ENCODE peak calls at places on chromosomes 16 and 17, in nine cellular contexts. Z is body of pancreas, R is H54, M is adrenal gland, J is A549, X is tibial nerve, E is breast epithelium, D is sigmoid colon, U is heart left ventricle. S is an unnamed sample.

GRCh38 chr16:56211471-56211944 is 20.2 kb downstream of the GNAO1 start:
- DNase-seq in E (no peak), D (peak), X (no peak), R (no peak), U (no peak), Z (no peak), J (no peak), M (no peak), S (no peak)

GRCh38 chr16:14513389-14514107 is 116.5 kb downstream of the PARN start:
- DNase-seq in X (no peak), M (no peak), Z (peak), D (no peak), U (no peak), E (peak), J (no peak), R (no peak), S (no peak)

GRCh38 chr17:62653831-62654829 is 26.7 kb downstream of the MRC2 start:
- DNase-seq in D (peak), Z (peak), J (no peak), X (peak), R (no peak), U (peak), E (no peak), M (peak), S (peak)

GRCh38 chr17:41771389-41772206 is 14.9 kb downstream of the JUP start:
- DNase-seq in E (no peak), M (no peak), D (no peak), R (no peak), U (no peak), Z (no peak), X (no peak), J (no peak), S (no peak)

GRCh38 chr17:77215281-77215680 is 74.5 kb downstream of the SEC14L1 start:
- DNase-seq in E (no peak), D (peak), U (no peak), Z (no peak), R (no peak), M (no peak), X (no peak), J (no peak), S (no peak)

GRCh38 chr16:87638736-87639135 is 36.4 kb downstream of the JPH3 start:
- DNase-seq in Z (no peak), U (no peak), J (no peak), D (no peak), X (no peak), E (no peak), M (no peak), R (no peak), S (no peak)

GRCh38 chr16:25108054-25108453 is 3.5 kb upstream of the LCMT1 start:
- DNase-seq in X (no peak), J (no peak), R (no peak), E (no peak), M (no peak), U (peak), Z (no peak), D (no peak), S (peak)

GRCh38 chr16:20002936-20003335 is 70.8 kb downstream of the GPR139 start:
- DNase-seq in X (no peak), U (no peak), E (no peak), D (no peak), J (no peak), Z (no peak), R (no peak), M (no peak), S (no peak)

GRCh38 chr16:51022852-51023251 is 128.2 kb downstream of the SALL1 start:
- DNase-seq in M (no peak), U (no peak), R (no peak), D (no peak), Z (no peak), J (no peak), E (no peak), X (no peak), S (no peak)

GRCh38 chr17:64243340-64243739 is 19.7 kb downstream of the TEX2 start:
- DNase-seq in J (no peak), X (no peak), R (no peak), M (no peak), E (no peak), D (no peak), Z (no peak), U (no peak), S (no peak)

GRCh38 chr17:63246344-63246743 is 199.8 kb downstream of the CYB561 start:
- DNase-seq in Z (no peak), E (no peak), D (no peak), R (no peak), M (no peak), X (no peak), U (no peak), J (no peak), S (no peak)

DNA sequence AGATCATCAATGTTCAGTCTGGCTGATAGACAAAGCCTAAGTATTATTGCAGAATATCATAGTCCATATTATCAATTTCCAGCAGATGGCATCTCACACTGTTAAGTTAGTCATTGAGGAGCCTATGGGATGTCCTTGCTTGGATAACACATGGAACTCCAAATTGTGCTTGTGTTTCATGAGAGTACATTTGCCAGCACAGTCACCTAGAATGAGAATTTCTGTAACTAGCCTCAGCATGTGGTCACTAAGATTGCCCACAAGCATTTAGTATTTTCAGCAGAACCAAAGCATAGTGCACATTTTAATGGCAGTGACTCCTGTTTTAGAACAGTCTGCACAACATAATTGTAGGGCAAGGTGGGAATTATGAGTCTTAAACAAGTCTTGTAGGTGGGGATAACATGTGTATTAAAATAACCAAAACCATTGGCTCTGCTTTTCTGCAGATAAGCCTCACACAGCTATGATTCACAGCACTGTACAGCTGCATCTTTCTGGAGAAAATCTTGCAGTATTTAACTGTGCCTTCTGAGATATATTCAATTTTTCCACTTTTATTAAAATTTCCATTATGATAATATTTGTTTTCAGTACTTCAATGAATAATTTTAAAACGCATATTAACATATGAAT is 882.8 kb upstream of the SOX9 start:
- DNase-seq in U (no peak), E (no peak), J (peak), M (no peak), Z (no peak), X (no peak), D (no peak), R (no peak), S (no peak)
- TF ChIP-seq POLR2A in U (no peak), E (no peak), J (no peak), M (no peak), Z (no peak), X (no peak), D (no peak), R (no peak), S (no peak)

GRCh38 chr17:29179232-29180036 is 764 bp downstream of the MYO18A start:
- DNase-seq in E (no peak), D (no peak), J (peak), R (peak), U (peak), X (no peak), M (peak), Z (peak), S (peak)
- TF ChIP-seq POLR2A in E (no peak), D (peak), J (peak), R (no peak), U (no peak), X (no peak), M (no peak), Z (peak), S (peak)

DNA sequence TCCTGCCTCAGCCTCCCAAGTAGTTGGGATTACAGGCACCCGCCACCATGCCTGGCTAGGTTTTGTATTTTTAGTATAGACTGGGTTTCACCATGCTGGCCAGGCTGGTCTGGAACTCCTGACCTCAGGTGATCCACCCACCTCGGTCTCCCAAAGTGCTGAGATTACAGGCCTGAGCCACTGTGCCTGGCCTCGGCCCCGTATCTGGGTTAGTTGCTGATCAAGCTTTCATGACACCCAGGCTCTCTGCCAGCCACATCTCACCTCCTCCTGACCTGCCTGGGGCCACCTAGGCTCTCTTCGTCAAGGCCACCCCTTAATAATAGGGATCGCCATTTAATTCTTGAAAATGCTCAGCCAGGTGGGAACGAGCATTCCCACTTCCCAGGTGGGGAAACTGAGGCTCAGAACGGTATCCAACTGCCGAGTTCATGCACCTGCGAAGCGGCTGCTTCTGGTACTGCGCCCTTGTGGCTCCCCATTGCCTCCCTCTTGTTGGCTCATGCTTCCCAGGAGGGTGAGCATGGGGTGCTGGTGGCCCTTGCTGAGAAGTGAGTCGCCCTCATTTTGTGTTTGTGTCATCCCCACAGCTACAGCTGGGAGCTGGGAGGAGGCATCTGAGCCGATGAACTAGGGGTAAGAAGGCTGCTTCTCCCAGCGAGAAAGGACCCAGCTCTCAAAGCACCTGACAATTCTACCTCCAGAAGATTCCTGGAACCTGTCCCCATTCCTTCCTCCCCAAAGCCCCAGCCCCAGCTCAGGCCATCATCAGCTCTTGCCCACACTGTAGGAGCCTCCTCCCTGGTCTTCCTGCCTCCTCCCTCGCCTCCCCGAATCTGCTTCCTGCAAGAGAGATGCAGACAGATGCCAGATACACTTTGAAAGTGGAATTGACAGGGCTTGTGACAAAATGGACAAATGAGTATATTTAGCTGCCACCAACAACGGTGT is 17.3 kb upstream of the SNN start:
- DNase-seq in R (no peak), E (no peak), X (no peak), U (no peak), M (no peak), J (no peak), Z (no peak), D (no peak), S (no peak)
- TF ChIP-seq POLR2A in R (no peak), E (no peak), X (no peak), U (no peak), M (no peak), J (no peak), Z (no peak), D (no peak), S (no peak)

DNA sequence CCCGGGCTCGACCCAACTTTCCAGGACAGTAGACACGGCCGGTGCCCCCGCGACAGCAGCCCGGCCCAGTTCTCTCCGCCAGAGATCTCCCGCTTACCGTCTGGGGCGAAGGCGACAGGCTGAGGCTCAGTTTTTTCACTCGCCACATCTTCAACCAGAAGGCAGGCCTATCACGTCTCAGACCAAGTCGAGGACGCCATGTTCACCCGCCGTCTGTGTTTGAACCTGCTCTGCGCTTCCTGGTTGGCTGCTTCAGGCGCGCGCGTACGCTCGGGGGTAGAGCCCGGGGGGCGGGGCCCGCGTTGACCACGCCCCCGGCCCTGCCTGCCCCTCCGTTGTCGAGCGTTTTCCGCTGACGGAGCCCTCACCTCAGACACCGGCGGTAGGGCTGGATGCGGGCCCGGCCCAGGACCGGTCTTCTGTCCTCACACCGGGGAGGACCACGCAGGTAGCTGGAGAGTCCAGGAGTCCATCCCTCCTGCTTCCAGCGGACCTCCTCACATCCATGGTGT is at the start of gene SPAG5:
- DNase-seq in X (peak), R (peak), U (peak), D (peak), E (peak), J (peak), M (peak), Z (peak), S (peak)
- TF ChIP-seq POLR2A in X (peak), R (peak), U (peak), D (peak), E (peak), J (peak), M (peak), Z (peak), S (peak)

GRCh38 chr17:81870155-81870977 is 771 bp downstream of the ARHGDIA start:
- DNase-seq in U (peak), Z (peak), R (no peak), M (peak), X (no peak), E (no peak), J (no peak), D (peak), S (peak)
- TF ChIP-seq POLR2A in U (no peak), Z (no peak), R (no peak), M (no peak), X (no peak), E (no peak), J (peak), D (no peak), S (no peak)

GRCh38 chr16:1090620-1091587 is 5.1 kb downstream of the C1QTNF8 start:
- DNase-seq in U (peak), R (no peak), D (no peak), X (no peak), E (no peak), Z (no peak), J (no peak), M (peak), S (no peak)
- TF ChIP-seq POLR2A in U (no peak), R (no peak), D (no peak), X (no peak), E (no peak), Z (no peak), J (no peak), M (no peak), S (no peak)